ENCODE peak calls at places on chromosomes 6 and 20, in five cellular contexts. One of them, this sample, is unnamed.

GRCh38 chr6:9851541-9852380 is 563.1 kb downstream of the TFAP2A start:
- DNase-seq in NCI-H2081 treated with DMSO at 0.1 percent for 48 hours: no peak
- DNase-seq in type B pancreatic cell: no peak
- DNase-seq in B cell: no peak
- DNase-seq in EL: peak; percentile 52
- DNase-seq in this sample: no peak

GRCh38 chr6:70680396-70680795 is 12.7 kb downstream of the SMAP1 start:
- DNase-seq in NCI-H2081 treated with DMSO at 0.1 percent for 48 hours: no peak
- DNase-seq in type B pancreatic cell: no peak
- DNase-seq in B cell: no peak
- DNase-seq in EL: no peak
- DNase-seq in this sample: no peak

GRCh38 chr6:36820700-36821580 is 18.3 kb downstream of the CPNE5 start:
- DNase-seq in NCI-H2081 treated with DMSO at 0.1 percent for 48 hours: no peak
- DNase-seq in type B pancreatic cell: no peak
- DNase-seq in B cell: no peak
- DNase-seq in EL: peak; percentile 75
- DNase-seq in this sample: no peak

GRCh38 chr6:157990321-157991066 is 8.8 kb downstream of the SYNJ2 start:
- DNase-seq in NCI-H2081 treated with DMSO at 0.1 percent for 48 hours: no peak
- DNase-seq in type B pancreatic cell: no peak
- DNase-seq in B cell: peak; percentile 44
- DNase-seq in EL: no peak
- DNase-seq in this sample: peak; percentile 55

GRCh38 chr6:44074383-44075136 is 52.7 kb downstream of the MRPL14 start:
- DNase-seq in NCI-H2081 treated with DMSO at 0.1 percent for 48 hours: no peak
- DNase-seq in type B pancreatic cell: no peak
- DNase-seq in B cell: peak; percentile 87
- DNase-seq in EL: peak; percentile 86
- DNase-seq in this sample: no peak

GRCh38 chr20:1102016-1102415 is 16.4 kb upstream of the PSMF1 start:
- DNase-seq in NCI-H2081 treated with DMSO at 0.1 percent for 48 hours: no peak
- DNase-seq in type B pancreatic cell: no peak
- DNase-seq in B cell: no peak
- DNase-seq in EL: no peak
- DNase-seq in this sample: no peak

GRCh38 chr6:28816909-28817807 is 106.6 kb downstream of the TRIM27 start:
- DNase-seq in NCI-H2081 treated with DMSO at 0.1 percent for 48 hours: no peak
- DNase-seq in type B pancreatic cell: no peak
- DNase-seq in B cell: no peak
- DNase-seq in EL: peak; percentile 90
- DNase-seq in this sample: no peak

GRCh38 chr20:41173791-41174341 is 36.5 kb downstream of the PLCG1 start:
- DNase-seq in NCI-H2081 treated with DMSO at 0.1 percent for 48 hours: no peak
- DNase-seq in type B pancreatic cell: peak; percentile 54
- DNase-seq in B cell: peak; percentile 5
- DNase-seq in EL: no peak
- DNase-seq in this sample: peak; percentile 73

GRCh38 chr20:11267131-11267761 is 593.4 kb upstream of the JAG1 start:
- DNase-seq in NCI-H2081 treated with DMSO at 0.1 percent for 48 hours: no peak
- DNase-seq in type B pancreatic cell: no peak
- DNase-seq in B cell: no peak
- DNase-seq in EL: peak; percentile 97
- DNase-seq in this sample: peak; percentile 76

GRCh38 chr20:1505871-1506270 is 14.7 kb upstream of the SIRPB2 start:
- DNase-seq in NCI-H2081 treated with DMSO at 0.1 percent for 48 hours: no peak
- DNase-seq in type B pancreatic cell: no peak
- DNase-seq in B cell: no peak
- DNase-seq in EL: no peak
- DNase-seq in this sample: no peak

GRCh38 chr6:41638002-41638800 is at the start of gene MDFI:
- DNase-seq in NCI-H2081 treated with DMSO at 0.1 percent for 48 hours: no peak
- DNase-seq in type B pancreatic cell: no peak
- DNase-seq in B cell: peak; percentile 65
- DNase-seq in EL: no peak
- DNase-seq in this sample: no peak

This sample was measured in coronary artery.